ENCODE peak calls at places on chromosomes 2 and 18, in nine cellular contexts. R, M, G, N, I, W, Z, X and S are unnamed samples.

GRCh38 chr2:218870984-218871344 is 9.7 kb upstream of the WNT10A start:
- DNase-seq in R (no peak), M (no peak), G (no peak), N (no peak), I (no peak), W (no peak), Z (no peak), X (peak; percentile 49), S (no peak)

GRCh38 chr18:61998957-61999356 is 106.2 kb upstream of the RNF152 start:
- DNase-seq in R (no peak), M (peak; percentile 95), G (no peak), N (peak; percentile 94), I (no peak), W (no peak), Z (no peak), X (no peak), S (no peak)

GRCh38 chr2:208546107-208546506 is 139.5 kb downstream of the PTH2R start:
- DNase-seq in R (no peak), M (no peak), G (no peak), N (no peak), I (no peak), W (no peak), Z (no peak), X (no peak), S (no peak)

GRCh38 chr2:188668017-188668663 is 306.0 kb upstream of the COL3A1 start:
- DNase-seq in R (no peak), M (peak; percentile 83), G (no peak), N (peak; percentile 69), I (no peak), W (no peak), Z (peak; percentile 90), X (no peak), S (no peak)

GRCh38 chr2:43041661-43042360 is 184.6 kb downstream of the ZFP36L2 start:
- DNase-seq in R (peak; percentile 28), M (peak; percentile 94), G (no peak), N (peak; percentile 98), I (no peak), W (no peak), Z (peak; percentile 97), X (no peak), S (no peak)

GRCh38 chr2:181319291-181319690 is 137.9 kb upstream of the ITGA4 start:
- DNase-seq in R (no peak), M (peak; percentile 24), G (no peak), N (no peak), I (no peak), W (no peak), Z (no peak), X (no peak), S (no peak)

GRCh38 chr2:122741403-122741802 is 986.0 kb downstream of the TSN start:
- DNase-seq in R (no peak), M (no peak), G (no peak), N (no peak), I (no peak), W (no peak), Z (no peak), X (no peak), S (no peak)

GRCh38 chr18:199768-200167 is 41.4 kb downstream of the USP14 start:
- DNase-seq in R (no peak), M (no peak), G (no peak), N (no peak), I (no peak), W (peak; percentile 58), Z (no peak), X (no peak), S (no peak)

GRCh38 chr2:47559079-47559684 is 156.2 kb downstream of the MSH2 start:
- DNase-seq in R (no peak), M (no peak), G (no peak), N (peak; percentile 26), I (no peak), W (no peak), Z (no peak), X (no peak), S (no peak)

GRCh38 chr18:63823516-63824219 is 48.5 kb downstream of the SERPINB7 start:
- DNase-seq in R (no peak), M (no peak), G (no peak), N (peak; percentile 71), I (no peak), W (no peak), Z (no peak), X (peak; percentile 16), S (no peak)

GRCh38 chr2:30136729-30137444 is 9.9 kb upstream of the YPEL5 start:
- DNase-seq in R (no peak), M (no peak), G (no peak), N (no peak), I (no peak), W (no peak), Z (no peak), X (no peak), S (no peak)

GRCh38 chr18:35467624-35468016 is 30.1 kb downstream of the INO80C start:
- DNase-seq in R (no peak), M (no peak), G (no peak), N (no peak), I (no peak), W (no peak), Z (no peak), X (no peak), S (no peak)

GRCh38 chr2:34104601-34105000 is 505.5 kb upstream of the FAM98A start:
- DNase-seq in R (no peak), M (no peak), G (no peak), N (peak; percentile 23), I (no peak), W (no peak), Z (no peak), X (no peak), S (no peak)

GRCh38 chr2:27996156-27996920 is 105.8 kb downstream of the BABAM2 start:
- DNase-seq in R (no peak), M (no peak), G (no peak), N (no peak), I (no peak), W (no peak), Z (no peak), X (no peak), S (no peak)

GRCh38 chr2:97011977-97012569 is 25.7 kb upstream of the FAM178B start:
- DNase-seq in R (no peak), M (peak; percentile 75), G (no peak), N (peak; percentile 57), I (no peak), W (peak; percentile 48), Z (peak; percentile 46), X (no peak), S (peak; percentile 17)

GRCh38 chr18:78778651-78779050 is 201.0 kb upstream of the SALL3 start:
- DNase-seq in R (peak; percentile 12), M (no peak), G (no peak), N (no peak), I (no peak), W (no peak), Z (no peak), X (no peak), S (no peak)

GRCh38 chr18:1578505-1578904 is 673.8 kb downstream of the ADCYAP1 start:
- DNase-seq in R (no peak), M (no peak), G (peak; percentile 51), N (no peak), I (no peak), W (no peak), Z (no peak), X (peak; percentile 7), S (no peak)

GRCh38 chr2:197911667-197912066 is 107.3 kb downstream of the PLCL1 start:
- DNase-seq in R (no peak), M (no peak), G (no peak), N (no peak), I (no peak), W (no peak), Z (no peak), X (no peak), S (no peak)

GRCh38 chr2:48113767-48114166 is 207.5 kb upstream of the FBXO11 start:
- DNase-seq in R (no peak), M (no peak), G (no peak), N (no peak), I (no peak), W (no peak), Z (no peak), X (no peak), S (no peak)

GRCh38 chr2:226411727-226412360 is 387.8 kb downstream of the IRS1 start:
- DNase-seq in R (no peak), M (no peak), G (no peak), N (peak; percentile 79), I (no peak), W (no peak), Z (no peak), X (no peak), S (no peak)

GRCh38 chr2:69482471-69482870 is 45.2 kb upstream of the NFU1 start:
- DNase-seq in R (no peak), M (no peak), G (no peak), N (no peak), I (no peak), W (no peak), Z (no peak), X (no peak), S (no peak)

GRCh38 chr18:40058811-40059570 is 1896.0 kb upstream of the PIK3C3 start:
- DNase-seq in R (no peak), M (no peak), G (no peak), N (no peak), I (no peak), W (no peak), Z (no peak), X (no peak), S (no peak)

GRCh38 chr2:10688921-10689807 is 611 bp downstream of the NOL10 start:
- DNase-seq in R (no peak), M (peak; percentile 35), G (no peak), N (no peak), I (no peak), W (no peak), Z (no peak), X (peak; percentile 24), S (peak; percentile 8)

GRCh38 chr2:88874063-88874657 is 182.7 kb downstream of the RPIA start:
- DNase-seq in R (no peak), M (peak; percentile 53), G (peak; percentile 51), N (peak; percentile 48), I (no peak), W (peak; percentile 28), Z (peak; percentile 36), X (no peak), S (peak; percentile 10)

GRCh38 chr2:55408098-55408882 is 11.4 kb downstream of the CCDC88A start:
- DNase-seq in R (no peak), M (peak; percentile 73), G (no peak), N (peak; percentile 77), I (no peak), W (no peak), Z (no peak), X (no peak), S (no peak)

GRCh38 chr18:76971149-76971548 is 148.8 kb downstream of the ZNF236 start:
- DNase-seq in R (no peak), M (no peak), G (no peak), N (no peak), I (no peak), W (no peak), Z (no peak), X (no peak), S (no peak)

GRCh38 chr2:234355052-234355720 is 141.7 kb downstream of the ARL4C start:
- DNase-seq in R (no peak), M (no peak), G (no peak), N (no peak), I (no peak), W (no peak), Z (no peak), X (no peak), S (no peak)

GRCh38 chr18:57585421-57585820 is 1.1 kb downstream of the FECH start:
- DNase-seq in R (no peak), M (no peak), G (no peak), N (no peak), I (peak; percentile 15), W (no peak), Z (no peak), X (no peak), S (no peak)